ENCODE peak calls at places on chromosomes 2 and 18, in four cellular contexts. J, X, F and I are unnamed samples.
A peak's percentile ranks its signal among the peaks of the same experiment; 100 is the strongest.

GRCh38 chr18:36812686-36813085 is 16.1 kb downstream of the TPGS2 start:
- DNase-seq in J (no peak), X (no peak), F (no peak), I (no peak)

GRCh38 chr2:3408781-3409180 is 29.3 kb downstream of the TRAPPC12 start:
- DNase-seq in J (no peak), X (no peak), F (no peak), I (no peak)

GRCh38 chr2:149456285-149456684 is 125.9 kb downstream of the LYPD6 start:
- DNase-seq in J (no peak), X (no peak), F (no peak), I (no peak)

GRCh38 chr2:63872571-63873328 is 31.1 kb downstream of the UGP2 start:
- DNase-seq in J (no peak), X (no peak), F (no peak), I (no peak)

GRCh38 chr2:177397501-177398289 is 5.1 kb downstream of the AGPS start:
- DNase-seq in J (no peak), X (no peak), F (no peak), I (no peak)

GRCh38 chr2:237860273-237860935 is 981 bp downstream of the RAMP1 start:
- DNase-seq in J (no peak), X (no peak), F (peak; percentile 55), I (no peak)

GRCh38 chr2:121044412-121044811 is 240.6 kb downstream of the TFCP2L1 start:
- DNase-seq in J (no peak), X (peak; percentile 21), F (no peak), I (no peak)

GRCh38 chr2:238790126-238790820 is 57.6 kb upstream of the TWIST2 start:
- DNase-seq in J (no peak), X (no peak), F (no peak), I (no peak)

GRCh38 chr2:81901017-81901416 is 1596.5 kb upstream of the LRRTM1 start:
- DNase-seq in J (peak; percentile 34), X (peak; percentile 9), F (no peak), I (peak; percentile 1)

GRCh38 chr2:159030674-159031380 is 62.4 kb downstream of the TANC1 start:
- DNase-seq in J (no peak), X (peak; percentile 44), F (peak; percentile 59), I (no peak)

GRCh38 chr2:62539892-62540785 is 34.1 kb upstream of the TMEM17 start:
- DNase-seq in J (no peak), X (no peak), F (no peak), I (no peak)

GRCh38 chr2:113890253-113891235 is 655 bp downstream of the ACTR3 start:
- DNase-seq in J (peak; percentile 87), X (peak; percentile 80), F (peak; percentile 72), I (peak; percentile 80)

GRCh38 chr2:19542796-19543195 is 184.4 kb upstream of the OSR1 start:
- DNase-seq in J (no peak), X (no peak), F (no peak), I (no peak)

GRCh38 chr18:78683191-78684010 is 296.2 kb upstream of the SALL3 start:
- DNase-seq in J (no peak), X (no peak), F (no peak), I (no peak)

GRCh38 chr18:24915547-24915946 is 436.4 kb downstream of the ZNF521 start:
- DNase-seq in J (no peak), X (no peak), F (no peak), I (no peak)

GRCh38 chr2:160695402-160696060 is 201.9 kb upstream of the RBMS1 start:
- DNase-seq in J (peak; percentile 61), X (no peak), F (no peak), I (no peak)

GRCh38 chr2:239831272-239831731 is 193.8 kb downstream of the NDUFA10 start:
- DNase-seq in J (no peak), X (peak; percentile 68), F (peak; percentile 30), I (no peak)

GRCh38 chr2:73970850-73971471 is 13.7 kb upstream of the TET3 start:
- DNase-seq in J (peak; percentile 89), X (no peak), F (peak; percentile 50), I (peak; percentile 60)

GRCh38 chr2:16126141-16126968 is 186.0 kb downstream of the MYCN start:
- DNase-seq in J (no peak), X (no peak), F (no peak), I (no peak)

GRCh38 chr18:45962461-45962860 is 4.7 kb downstream of the EPG5 start:
- DNase-seq in J (peak; percentile 49), X (no peak), F (no peak), I (no peak)

GRCh38 chr2:207046642-207047213 is 107.4 kb downstream of the CPO start:
- DNase-seq in J (peak; percentile 40), X (no peak), F (no peak), I (no peak)

DNA sequence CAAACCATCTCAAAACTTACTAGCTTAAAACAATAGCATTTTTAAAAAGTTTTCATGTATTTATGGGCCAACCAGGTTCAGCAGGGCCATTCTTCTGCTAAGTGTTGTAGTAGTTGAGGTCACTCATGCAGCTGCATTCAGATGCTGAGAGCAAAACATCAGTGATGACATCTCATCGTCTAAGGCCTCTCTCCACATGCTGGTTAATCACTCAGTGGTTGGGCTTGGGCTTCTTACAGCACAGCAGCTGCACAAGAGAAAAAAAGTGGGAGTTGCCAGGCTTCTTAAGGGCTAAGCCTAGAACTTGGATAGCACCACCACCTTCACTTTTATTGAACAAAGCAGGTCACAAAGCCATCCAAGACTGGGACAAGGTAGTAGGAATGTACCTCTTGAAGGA is 190.3 kb downstream of the IRS1 start:
- DNase-seq in J (no peak), X (no peak), F (no peak), I (no peak)
- TF ChIP-seq EZH2phosphoT487 in J (no peak), X (no peak), F (no peak), I (no peak)

GRCh38 chr2:231627384-231628156 is 34.9 kb downstream of the TEX44 start:
- DNase-seq in J (no peak), X (no peak), F (no peak), I (no peak)
- H3K4me3 ChIP-seq in J (no peak overlapping the region), X (no peak overlapping the region), F (no peak overlapping the region), I (no peak overlapping the region)

GRCh38 chr2:102449370-102449974 is 23.6 kb upstream of the SLC9A4 start:
- DNase-seq in J (peak; percentile 50), X (peak; percentile 37), F (peak; percentile 23), I (peak; percentile 16)
- H3K79me2 ChIP-seq in J (no peaks in the 10 kb centered on the region), X (no peaks in the 10 kb centered on the region), F (no peaks in the 10 kb centered on the region), I (no peaks in the 10 kb centered on the region)

GRCh38 chr2:197884252-197884651 is 79.9 kb downstream of the PLCL1 start:
- DNase-seq in J (no peak), X (no peak), F (no peak), I (no peak)

GRCh38 chr2:197883354-197884032 is 79.1 kb downstream of the PLCL1 start:
- DNase-seq in J (no peak), X (no peak), F (no peak), I (no peak)

GRCh38 chr2:197889041-197889440 is 84.6 kb downstream of the PLCL1 start:
- DNase-seq in J (peak; percentile 80), X (peak; percentile 49), F (no peak), I (peak; percentile 50)

GRCh38 chr2:197888322-197888721 is 83.9 kb downstream of the PLCL1 start:
- DNase-seq in J (no peak), X (no peak), F (no peak), I (no peak)

GRCh38 chr2:197885587-197885986 is 81.2 kb downstream of the PLCL1 start:
- DNase-seq in J (no peak), X (no peak), F (no peak), I (no peak)
- TF ChIP-seq EZH2phosphoT487 in J (no peak), X (no peak), F (no peak), I (no peak)

GRCh38 chr2:11393711-11394236 is 49.3 kb upstream of the ROCK2 start:
- DNase-seq in J (no peak), X (no peak), F (no peak), I (no peak)
- H3K4me3 ChIP-seq in J (no peak overlapping the region), X (no peak overlapping the region), F (no peak overlapping the region), I (no peak overlapping the region)

GRCh38 chr18:28120811-28121210 is 56.1 kb downstream of the CDH2 start:
- DNase-seq in J (no peak), X (no peak), F (no peak), I (no peak)
- H3K79me2 ChIP-seq in J (no peaks in the 10 kb centered on the region), X (peaks cover 100% of the 10 kb centered on the region), F (peaks cover 100% of the 10 kb centered on the region), I (no peaks in the 10 kb centered on the region)